ENCODE peak calls at places on chromosomes 4 and X, in six cellular contexts. H is GM23338; U is CD8-positive, alpha-beta T cell; F is OCI-LY7; N is AG04450; K is endothelial cell of umbilical vein. S is an unnamed sample.

GRCh38 chr4:35772291-35772690 is 472.0 kb downstream of the ARAP2 start:
- DNase-seq in H (no peak), U (no peak), F (no peak), N (no peak), K (no peak), S (no peak)

GRCh38 chrX:104211187-104211586 is 43.5 kb downstream of the ESX1 start:
- DNase-seq in H (no peak), U (no peak), F (no peak), N (no peak), K (no peak), S (no peak)

GRCh38 chr4:176540814-176541213 is 221.0 kb downstream of the SPCS3 start:
- DNase-seq in H (no peak), U (no peak), F (no peak), N (no peak), K (no peak), S (no peak)

GRCh38 chr4:80058740-80059139 is 14.3 kb downstream of the ANTXR2 start:
- DNase-seq in H (no peak), U (no peak), F (peak), N (no peak), K (no peak), S (no peak)

GRCh38 chrX:38006283-38006682 is at the start of gene SYTL5:
- DNase-seq in H (no peak), U (no peak), F (no peak), N (no peak), K (no peak), S (no peak)

GRCh38 chr4:154720618-154721267 is 23.1 kb upstream of the LRAT start:
- DNase-seq in H (peak), U (no peak), F (no peak), N (no peak), K (no peak), S (no peak)

GRCh38 chrX:24676403-24677024 is 17.2 kb upstream of the POLA1 start:
- DNase-seq in H (peak), U (no peak), F (peak), N (no peak), K (peak), S (no peak)

GRCh38 chrX:65545456-65545855 is 10.9 kb upstream of the LAS1L start:
- DNase-seq in H (no peak), U (no peak), F (no peak), N (no peak), K (no peak), S (no peak)

GRCh38 chr4:6416518-6417286 is 55.7 kb downstream of the PPP2R2C start:
- DNase-seq in H (no peak), U (no peak), F (no peak), N (no peak), K (no peak), S (no peak)

GRCh38 chrX:19040373-19040772 is 56.5 kb upstream of the PHKA2 start:
- DNase-seq in H (peak), U (no peak), F (no peak), N (no peak), K (peak), S (no peak)

GRCh38 chr4:81211956-81212355 is 3.1 kb downstream of the PRKG2 start:
- DNase-seq in H (no peak), U (no peak), F (no peak), N (no peak), K (no peak), S (no peak)

GRCh38 chrX:26722666-26723428 is 506.9 kb downstream of the MAGEB5 start:
- DNase-seq in H (no peak), U (no peak), F (no peak), N (no peak), K (no peak), S (no peak)

GRCh38 chr4:184734758-184735157 is 862 bp upstream of the CENPU start:
- DNase-seq in H (no peak), U (no peak), F (no peak), N (no peak), K (no peak), S (no peak)

GRCh38 chr4:37981425-37981824 is 21.2 kb downstream of the PTTG2 start:
- DNase-seq in H (no peak), U (no peak), F (no peak), N (no peak), K (no peak), S (no peak)

GRCh38 chr4:35934370-35934981 is 309.8 kb downstream of the ARAP2 start:
- DNase-seq in H (peak), U (no peak), F (peak), N (no peak), K (peak), S (no peak)

GRCh38 chr4:72987741-72988729 is 81.5 kb downstream of the COX18 start:
- DNase-seq in H (no peak), U (no peak), F (no peak), N (no peak), K (no peak), S (no peak)

GRCh38 chrX:119419898-119420297 is 20.8 kb downstream of the SLC25A43 start:
- DNase-seq in H (no peak), U (no peak), F (no peak), N (no peak), K (no peak), S (no peak)

GRCh38 chrX:20438871-20439526 is 172.3 kb upstream of the RPS6KA3 start:
- DNase-seq in H (no peak), U (no peak), F (no peak), N (no peak), K (no peak), S (no peak)

GRCh38 chr4:26267087-26267486 is 53.7 kb upstream of the RBPJ start:
- DNase-seq in H (no peak), U (no peak), F (no peak), N (no peak), K (no peak), S (peak)

GRCh38 chr4:124019749-124020549 is 623.4 kb downstream of the SPRY1 start:
- DNase-seq in H (no peak), U (no peak), F (no peak), N (no peak), K (no peak), S (no peak)

DNA sequence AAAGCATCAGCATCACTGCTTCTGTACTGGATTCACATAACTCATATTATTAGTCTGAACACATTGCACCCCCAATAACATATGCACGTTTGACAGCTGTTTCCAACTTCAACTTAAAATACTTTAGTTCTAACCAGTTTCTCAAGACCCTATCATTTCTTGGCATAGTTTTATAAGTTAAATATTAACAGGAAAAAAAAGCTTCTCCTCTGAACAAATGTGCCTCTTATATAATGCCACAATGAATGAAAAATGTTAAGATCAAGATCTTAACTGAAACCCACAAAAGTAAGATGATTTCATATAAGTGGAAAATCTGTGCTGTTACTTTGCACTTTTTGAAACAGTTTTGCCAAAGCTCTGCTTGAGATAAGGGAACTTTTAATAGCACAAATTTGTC is 652.8 kb upstream of the FAM241A start:
- DNase-seq in H (no peak), U (no peak), F (no peak), N (no peak), K (no peak), S (no peak)
- H3K27ac ChIP-seq in H (no peak), U (no peak), F (no peak), N (no peak), K (no peak), S (no peak)

GRCh38 chr4:89837385-89837995 is 529 bp upstream of the SNCA start:
- DNase-seq in H (no peak), U (no peak), F (no peak), N (no peak), K (peak), S (peak)
- H3K27ac ChIP-seq in H (peak), U (no peak), F (no peak), N (no peak), K (peak), S (no peak)

GRCh38 chr4:152678841-152679240 is 956 bp downstream of the TMEM154 start:
- DNase-seq in H (no peak), U (no peak), F (peak), N (no peak), K (no peak), S (no peak)

GRCh38 chr4:152673489-152673888 is 6.3 kb downstream of the TMEM154 start:
- DNase-seq in H (no peak), U (no peak), F (no peak), N (no peak), K (no peak), S (no peak)

GRCh38 chr4:152676052-152676854 is 3.5 kb downstream of the TMEM154 start:
- DNase-seq in H (no peak), U (no peak), F (peak), N (no peak), K (no peak), S (no peak)

GRCh38 chr4:152672403-152673092 is 7.2 kb downstream of the TMEM154 start:
- DNase-seq in H (no peak), U (no peak), F (no peak), N (no peak), K (no peak), S (no peak)

DNA sequence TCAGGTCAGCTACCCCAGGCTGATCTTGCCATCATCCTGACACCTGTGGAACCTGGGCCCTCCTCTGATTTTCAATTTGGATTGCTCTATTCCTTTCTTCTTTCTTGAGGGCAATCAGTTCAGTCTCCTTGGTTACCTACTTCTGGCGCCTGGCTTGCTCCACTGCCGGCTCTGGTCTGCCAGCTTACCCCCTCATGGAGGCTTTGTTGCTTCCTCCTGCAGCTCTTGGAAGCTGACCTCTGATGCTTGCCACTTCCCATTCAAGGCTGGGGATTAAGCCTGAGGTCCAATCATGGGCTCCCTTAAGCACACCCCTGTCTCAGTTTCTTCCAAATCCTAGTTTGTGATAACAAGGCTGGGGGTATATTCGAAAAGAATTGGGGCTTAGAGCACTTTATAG is 5.4 kb downstream of the TMEM154 start:
- DNase-seq in H (no peak), U (no peak), F (no peak), N (no peak), K (no peak), S (no peak)
- H3K27ac ChIP-seq in H (no peak), U (no peak), F (no peak), N (no peak), K (no peak), S (no peak)

DNA sequence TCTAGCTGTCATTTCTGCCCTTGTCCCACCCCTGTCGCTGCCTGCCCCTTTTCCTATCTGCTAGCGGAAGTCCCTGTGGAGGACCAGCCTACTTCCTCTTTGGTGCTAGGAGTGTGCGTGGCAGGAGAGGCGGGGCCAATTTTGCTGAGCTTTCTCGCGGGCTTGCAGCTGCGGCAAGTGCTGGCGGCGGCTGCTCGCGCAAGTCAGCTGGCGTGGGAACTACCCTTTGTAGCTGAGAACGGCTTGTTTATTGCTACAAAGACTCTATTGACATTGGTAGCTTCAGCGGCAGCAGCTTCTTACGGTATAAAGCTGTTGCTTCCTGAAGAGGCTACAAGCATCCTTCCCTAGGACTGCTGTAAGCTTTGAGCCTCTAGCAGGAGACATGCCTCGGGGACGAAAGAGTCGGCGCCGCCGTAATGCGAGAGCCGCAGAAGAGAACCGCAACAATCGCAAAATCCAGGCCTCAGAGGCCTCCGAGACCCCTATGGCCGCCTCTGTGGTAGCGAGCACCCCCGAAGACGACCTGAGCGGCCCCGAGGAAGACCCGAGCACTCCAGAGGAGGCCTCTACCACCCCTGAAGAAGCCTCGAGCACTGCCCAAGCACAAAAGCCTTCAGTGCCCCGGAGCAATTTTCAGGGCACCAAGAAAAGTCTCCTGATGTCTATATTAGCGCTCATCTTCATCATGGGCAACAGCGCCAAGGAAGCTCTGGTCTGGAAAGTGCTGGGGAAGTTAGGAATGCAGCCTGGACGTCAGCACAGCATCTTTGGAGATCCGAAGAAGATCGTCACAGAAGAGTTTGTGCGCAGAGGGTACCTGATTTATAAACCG is at the start of gene MAGEH1:
- DNase-seq in H (peak), U (peak), F (peak), N (peak), K (peak), S (peak)
- H3K27ac ChIP-seq in H (no peak), U (peak), F (peak), N (peak), K (peak), S (peak)

DNA sequence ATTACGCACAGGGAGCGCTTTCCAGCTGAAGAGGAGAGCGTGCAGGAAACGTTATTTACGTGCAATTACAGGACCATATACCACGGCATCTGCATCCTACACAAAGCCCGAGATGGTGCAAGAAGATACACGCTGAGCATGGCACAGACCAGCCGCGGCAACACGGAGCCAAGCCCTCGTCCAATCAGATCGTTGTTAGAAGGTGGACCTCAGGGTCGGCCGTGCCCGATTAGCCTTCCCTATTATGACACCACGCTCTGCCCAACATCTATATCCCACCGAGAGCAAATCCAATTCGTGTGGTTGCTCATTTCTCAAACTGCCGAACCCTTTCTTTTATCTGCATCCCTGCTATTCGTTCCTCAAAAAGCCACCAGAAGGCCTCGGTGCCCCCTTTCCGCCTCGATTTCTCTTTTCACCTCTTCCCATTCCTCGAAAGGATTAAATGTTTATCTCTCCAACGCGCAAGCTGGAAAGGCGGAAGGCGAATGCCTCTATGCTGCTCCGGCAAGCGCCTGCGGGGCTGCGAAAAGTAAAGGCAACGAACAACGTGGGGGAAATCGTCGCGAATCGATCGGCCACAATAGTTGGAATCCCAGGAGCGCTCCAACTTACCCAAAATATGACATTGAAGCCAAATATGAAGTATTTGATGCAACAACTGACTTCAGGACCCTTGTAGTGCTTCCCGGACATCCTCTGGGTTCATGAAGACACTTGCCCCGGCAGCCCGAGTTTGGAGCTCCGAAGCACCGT is 702 bp downstream of the TSPAN5 start:
- DNase-seq in H (peak), U (peak), F (no peak), N (no peak), K (peak), S (no peak)
- H3K27ac ChIP-seq in H (peak), U (peak), F (no peak), N (peak), K (peak), S (no peak)

GRCh38 chr4:45349859-45350258 is 623.5 kb upstream of the GNPDA2 start:
- DNase-seq in H (no peak), U (no peak), F (no peak), N (no peak), K (no peak), S (no peak)

GRCh38 chr4:45350438-45350837 is 624.1 kb upstream of the GNPDA2 start:
- DNase-seq in H (peak), U (no peak), F (no peak), N (no peak), K (no peak), S (no peak)

GRCh38 chr4:45345551-45345950 is 619.2 kb upstream of the GNPDA2 start:
- DNase-seq in H (no peak), U (no peak), F (no peak), N (no peak), K (no peak), S (no peak)

GRCh38 chr4:45347056-45347455 is 620.7 kb upstream of the GNPDA2 start:
- DNase-seq in H (peak), U (no peak), F (no peak), N (no peak), K (no peak), S (no peak)
- H3K27ac ChIP-seq in H (no peak), U (no peak), F (no peak), N (no peak), K (no peak), S (no peak)